ENCODE peak calls at places on chromosomes 16 and 17, in four cellular contexts. G is sciatic nerve, E is hepatocyte, P is ascending aorta. H is an unnamed sample.

GRCh38 chr16:3836641-3837040 is 43.9 kb downstream of the CREBBP start:
- DNase-seq in G (no peak), P (no peak), E (no peak), H (no peak)

GRCh38 chr17:81095608-81095888 is 60.6 kb downstream of the BAIAP2 start:
- DNase-seq in P (no peak), E (no peak), G (no peak), H (no peak)

GRCh38 chr17:67503184-67503583 is 126.1 kb downstream of the PITPNC1 start:
- DNase-seq in E (no peak), P (no peak), G (no peak), H (no peak)

GRCh38 chr16:16127469-16128116 is 95.7 kb downstream of the ABCC6 start:
- DNase-seq in P (no peak), E (peak; percentile 81), G (peak; percentile 81), H (peak; percentile 19)

GRCh38 chr17:66570353-66571195 is 264.3 kb upstream of the CACNG5 start:
- DNase-seq in G (no peak), P (no peak), E (no peak), H (no peak)

GRCh38 chr16:69942099-69942491 is 9.0 kb upstream of the CLEC18A start:
- DNase-seq in P (no peak), E (no peak), G (peak; percentile 53), H (no peak)

GRCh38 chr16:14609716-14610115 is 20.3 kb downstream of the PARN start:
- DNase-seq in G (no peak), P (no peak), E (no peak), H (no peak)

GRCh38 chr17:57486978-57487377 is 230.7 kb downstream of the MSI2 start:
- DNase-seq in P (no peak), E (no peak), G (no peak), H (peak; percentile 87)

GRCh38 chr17:8649157-8650118 is 18.9 kb upstream of the MYH10 start:
- DNase-seq in P (peak; percentile 76), G (no peak), E (peak; percentile 26), H (no peak)

GRCh38 chr16:4067262-4068001 is 48.8 kb downstream of the ADCY9 start:
- DNase-seq in E (no peak), P (no peak), G (no peak), H (no peak)

GRCh38 chr16:50742521-50743150 is 750 bp downstream of the CYLD start:
- DNase-seq in P (no peak), G (peak; percentile 66), E (peak; percentile 46), H (no peak)

GRCh38 chr17:77654861-77655260 is 303.6 kb upstream of the TNRC6C start:
- DNase-seq in E (no peak), G (no peak), P (no peak), H (no peak)

GRCh38 chr16:1557576-1557975 is 24.1 kb downstream of the TMEM204 start:
- DNase-seq in E (no peak), G (no peak), P (no peak), H (no peak)

GRCh38 chr16:65547799-65548446 is 426.1 kb upstream of the CDH11 start:
- DNase-seq in G (no peak), P (no peak), E (peak; percentile 26), H (no peak)

GRCh38 chr17:13266596-13266995 is 248.8 kb upstream of the ELAC2 start:
- DNase-seq in G (no peak), E (no peak), P (no peak), H (no peak)

GRCh38 chr17:48505788-48506187 is 25.0 kb downstream of the HOXB1 start:
- DNase-seq in E (peak; percentile 65), P (no peak), G (no peak), H (no peak)

GRCh38 chr16:77295896-77296295 is 96.7 kb downstream of the SYCE1L start:
- DNase-seq in E (no peak), G (no peak), P (no peak), H (no peak)

GRCh38 chr16:13351651-13352217 is 450.3 kb downstream of the SHISA9 start:
- DNase-seq in E (no peak), G (no peak), P (no peak), H (no peak)